ENCODE peak calls at places on chromosomes 13 and 19, in seven cellular contexts. W is heart left ventricle, U is PC-9, Y is AG04449, N is body of pancreas, O is cardiac muscle cell, X is A549. H is an unnamed sample.

GRCh38 chr13:25181597-25181996 is 9.5 kb upstream of the AMER2 start:
- DNase-seq in W (no peak), U (no peak), Y (no peak), N (no peak), O (no peak), X (no peak), H (no peak)

GRCh38 chr13:39684531-39685137 is 29.2 kb downstream of the COG6 start:
- DNase-seq in W (no peak), U (no peak), Y (peak; percentile 7), N (no peak), O (peak; percentile 66), X (peak; percentile 28), H (no peak)

GRCh38 chr13:62287764-62288163 is 872.1 kb upstream of the PCDH20 start:
- DNase-seq in W (no peak), U (no peak), Y (no peak), N (no peak), O (no peak), X (no peak), H (no peak)

GRCh38 chr19:48617146-48617937 is 1.6 kb downstream of the RPL18 start:
- DNase-seq in W (no peak), U (no peak), Y (no peak), N (no peak), O (peak; percentile 61), X (no peak), H (no peak)

GRCh38 chr13:96982672-96983071 is 11.6 kb downstream of the OXGR1 start:
- DNase-seq in W (no peak), U (no peak), Y (no peak), N (no peak), O (peak; percentile 87), X (no peak), H (no peak)

GRCh38 chr19:12611361-12611699 is 610 bp downstream of the ZNF791 start:
- DNase-seq in W (peak; percentile 69), U (peak; percentile 42), Y (no peak), N (peak; percentile 75), O (peak; percentile 79), X (peak; percentile 75), H (peak; percentile 26)

GRCh38 chr19:2083174-2083854 is 12.8 kb downstream of the MOB3A start:
- DNase-seq in W (no peak), U (no peak), Y (no peak), N (no peak), O (no peak), X (no peak), H (no peak)

GRCh38 chr19:13031917-13032623 is 36.8 kb downstream of the NFIX start:
- DNase-seq in W (no peak), U (no peak), Y (no peak), N (no peak), O (no peak), X (no peak), H (no peak)

GRCh38 chr13:29583073-29583785 is 12.3 kb downstream of the SLC7A1 start:
- DNase-seq in W (no peak), U (peak; percentile 43), Y (no peak), N (no peak), O (no peak), X (peak; percentile 4), H (peak; percentile 31)

GRCh38 chr13:25951831-25952230 is 100.0 kb downstream of the SHISA2 start:
- DNase-seq in W (no peak), U (no peak), Y (no peak), N (no peak), O (no peak), X (no peak), H (no peak)

GRCh38 chr13:30696278-30697176 is 38.8 kb upstream of the ALOX5AP start:
- DNase-seq in W (peak; percentile 77), U (no peak), Y (no peak), N (no peak), O (peak; percentile 54), X (no peak), H (no peak)

GRCh38 chr13:25253702-25254101 is 33.6 kb downstream of the MTMR6 start:
- DNase-seq in W (no peak), U (peak; percentile 1), Y (no peak), N (no peak), O (no peak), X (peak; percentile 1), H (no peak)

GRCh38 chr13:20873348-20873747 is 29.2 kb downstream of the XPO4 start:
- DNase-seq in W (no peak), U (no peak), Y (no peak), N (no peak), O (peak; percentile 21), X (no peak), H (peak; percentile 14)

GRCh38 chr19:23404676-23405075 is 9.4 kb upstream of the ZNF91 start:
- DNase-seq in W (no peak), U (no peak), Y (no peak), N (no peak), O (no peak), X (no peak), H (no peak)

GRCh38 chr13:97889803-97890202 is 63.7 kb upstream of the IPO5 start:
- DNase-seq in W (peak; percentile 58), U (no peak), Y (no peak), N (no peak), O (no peak), X (no peak), H (no peak)

GRCh38 chr13:33992891-33993336 is 175.0 kb downstream of the RFC3 start:
- DNase-seq in W (no peak), U (no peak), Y (no peak), N (no peak), O (no peak), X (no peak), H (no peak)

GRCh38 chr19:8334458-8335342 is 8.4 kb downstream of the KANK3 start:
- DNase-seq in W (peak; percentile 76), U (peak; percentile 83), Y (no peak), N (peak; percentile 49), O (peak; percentile 77), X (peak; percentile 84), H (no peak)

GRCh38 chr19:8331263-8331840 is 10.1 kb downstream of the RPS28 start:
- DNase-seq in W (no peak), U (no peak), Y (no peak), N (no peak), O (no peak), X (no peak), H (no peak)

GRCh38 chr19:8335343-8336071 is 7.6 kb downstream of the KANK3 start:
- DNase-seq in W (no peak), U (peak; percentile 68), Y (no peak), N (no peak), O (no peak), X (peak; percentile 66), H (no peak)

GRCh38 chr19:8333771-8334457 is 9.1 kb downstream of the KANK3 start:
- DNase-seq in W (no peak), U (no peak), Y (no peak), N (no peak), O (no peak), X (no peak), H (no peak)

GRCh38 chr19:8332976-8333770 is 9.9 kb downstream of the KANK3 start:
- DNase-seq in W (peak; percentile 76), U (no peak), Y (no peak), N (no peak), O (no peak), X (no peak), H (no peak)
- H3K4me3 ChIP-seq in W (no peak overlapping the region), U (no peak overlapping the region), Y (no peak overlapping the region), N (no peak overlapping the region), O (no peak overlapping the region), X (no peak overlapping the region), H (no peak overlapping the region)

GRCh38 chr13:113245858-113246791 is 36.7 kb downstream of the CUL4A start:
- DNase-seq in W (no peak), U (peak; percentile 15), Y (no peak), N (no peak), O (peak; percentile 2), X (peak; percentile 18), H (no peak)
- TF ChIP-seq CTCF in W (no peak), U (peak; percentile 53), Y (peak; percentile 25), N (no peak), O (peak; percentile 36), X (no peak), H (peak; percentile 18)

GRCh38 chr13:101570410-101570809 is 117.9 kb downstream of the ITGBL1 start:
- DNase-seq in W (no peak), U (no peak), Y (no peak), N (no peak), O (no peak), X (peak; percentile 24), H (no peak)

GRCh38 chr13:101569807-101570206 is 117.3 kb downstream of the ITGBL1 start:
- DNase-seq in W (no peak), U (no peak), Y (no peak), N (no peak), O (no peak), X (no peak), H (no peak)

GRCh38 chr13:101567841-101568240 is 115.4 kb downstream of the ITGBL1 start:
- DNase-seq in W (no peak), U (no peak), Y (no peak), N (no peak), O (no peak), X (no peak), H (no peak)

GRCh38 chr13:101565327-101565726 is 112.9 kb downstream of the ITGBL1 start:
- DNase-seq in W (no peak), U (no peak), Y (no peak), N (no peak), O (no peak), X (no peak), H (no peak)
- H3K4me3 ChIP-seq in W (no peak overlapping the region), U (no peak overlapping the region), Y (no peak overlapping the region), N (no peak overlapping the region), O (no peak overlapping the region), X (no peak overlapping the region), H (no peak overlapping the region)

DNA sequence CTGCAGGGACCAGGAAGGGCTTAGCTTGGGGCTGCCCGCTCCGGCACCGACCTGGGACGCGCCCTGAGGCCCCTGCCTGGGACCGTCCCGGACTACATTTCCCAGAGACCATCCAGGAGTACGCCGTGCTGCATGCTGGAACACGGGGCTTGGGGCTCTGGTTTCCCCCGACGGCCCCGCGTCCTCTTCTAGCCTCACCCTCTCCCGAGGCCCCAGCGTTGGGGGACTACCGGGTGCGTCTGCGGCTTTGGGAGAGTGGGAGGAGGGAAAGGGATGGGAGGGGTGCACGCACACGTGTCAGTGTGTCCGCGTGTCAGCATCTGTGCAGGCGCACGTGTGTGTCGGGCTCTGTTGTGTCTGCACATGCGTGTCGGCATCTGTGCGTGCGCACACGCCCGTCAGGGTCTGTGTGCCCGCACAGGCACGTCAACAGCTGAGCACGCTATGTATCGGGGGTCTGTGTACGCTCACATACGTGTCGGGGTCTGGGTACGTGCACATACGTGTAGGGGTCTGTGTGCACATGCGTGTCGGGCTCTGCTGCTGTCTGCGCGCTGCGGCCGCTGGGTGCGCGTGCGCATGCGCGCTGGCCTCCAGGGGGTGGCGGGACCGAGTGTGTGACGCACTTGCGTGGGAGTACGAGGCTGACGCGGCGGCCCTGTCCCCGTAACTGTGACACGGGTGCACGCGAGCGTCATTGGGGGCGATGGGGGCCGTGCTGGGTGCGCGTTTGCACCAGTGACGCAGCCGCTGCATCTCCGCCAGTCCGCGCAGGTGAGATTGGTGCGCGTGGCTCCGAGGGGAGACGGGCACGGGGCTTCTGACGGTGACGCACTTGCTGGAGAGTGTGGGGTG is at the start of gene ZNF331:
- DNase-seq in W (peak; percentile 94), U (peak; percentile 72), Y (no peak), N (peak; percentile 85), O (peak; percentile 82), X (peak; percentile 86), H (peak; percentile 24)
- TF ChIP-seq CTCF in W (peak; percentile 39), U (no peak), Y (peak; percentile 53), N (peak; percentile 64), O (peak; percentile 27), X (no peak), H (peak; percentile 6)

GRCh38 chr19:45499196-45500180 is 1.2 kb downstream of the PPM1N start:
- DNase-seq in W (no peak), U (no peak), Y (no peak), N (peak; percentile 40), O (peak; percentile 46), X (peak; percentile 67), H (no peak)
- H3K4me3 ChIP-seq in W (no peak overlapping the region), U (no peak overlapping the region), Y (no peak overlapping the region), N (no peak overlapping the region), O (peak overlapping the region; percentile 12), X (no peak overlapping the region), H (peak overlapping the region; percentile 38)

H was measured in HFF-Myc.